ENCODE peak calls at places on chromosomes 7 and 10, in four cellular contexts. B, O, T and H are unnamed samples.

GRCh38 chr7:45689797-45690761 is 115.9 kb downstream of the ADCY1 start:
- DNase-seq in B (no peak), O (no peak), T (no peak), H (no peak)

GRCh38 chr7:134632937-134633540 is 13.6 kb upstream of the BPGM start:
- DNase-seq in B (peak), O (no peak), T (peak), H (no peak)

GRCh38 chr7:42175834-42176745 is 60.9 kb downstream of the GLI3 start:
- DNase-seq in B (peak), O (no peak), T (peak), H (no peak)

GRCh38 chr10:63666836-63667383 is 145.7 kb downstream of the REEP3 start:
- DNase-seq in B (peak), O (no peak), T (no peak), H (no peak)

GRCh38 chr10:5423774-5424173 is 11.4 kb downstream of the NET1 start:
- DNase-seq in B (no peak), O (no peak), T (no peak), H (no peak)

GRCh38 chr7:116087984-116088383 is 57.4 kb upstream of the TFEC start:
- DNase-seq in B (no peak), O (no peak), T (no peak), H (no peak)

GRCh38 chr7:74365320-74366022 is 76.3 kb downstream of the CLIP2 start:
- DNase-seq in B (peak), O (no peak), T (peak), H (peak)

GRCh38 chr7:32427769-32428291 is 62.4 kb downstream of the LSM5 start:
- DNase-seq in B (peak), O (peak), T (no peak), H (peak)

GRCh38 chr10:74380780-74381179 is 229.8 kb downstream of the ADK start:
- DNase-seq in B (no peak), O (no peak), T (no peak), H (no peak)

GRCh38 chr10:36578306-36578705 is 547.1 kb upstream of the ANKRD30A start:
- DNase-seq in B (peak), O (no peak), T (no peak), H (no peak)

GRCh38 chr7:103832438-103832837 is 157.0 kb downstream of the RELN start:
- DNase-seq in B (no peak), O (no peak), T (no peak), H (no peak)

GRCh38 chr7:36746347-36746746 is 22.1 kb upstream of the AOAH start:
- DNase-seq in B (no peak), O (no peak), T (no peak), H (no peak)

GRCh38 chr10:42952931-42953683 is 123.8 kb upstream of the RET start:
- DNase-seq in B (no peak), O (peak), T (no peak), H (no peak)

GRCh38 chr10:33743429-33743857 is 409.0 kb upstream of the NRP1 start:
- DNase-seq in B (no peak), O (no peak), T (no peak), H (no peak)

GRCh38 chr7:73520673-73521635 is 1.1 kb downstream of the BAZ1B start:
- DNase-seq in B (peak), O (no peak), T (no peak), H (no peak)

GRCh38 chr10:89025453-89025852 is 34.9 kb downstream of the FAS start:
- DNase-seq in B (no peak), O (no peak), T (no peak), H (no peak)

GRCh38 chr10:131310054-131310903 is 1.2 kb downstream of the TCERG1L start:
- DNase-seq in B (no peak), O (no peak), T (no peak), H (no peak)

GRCh38 chr10:131127122-131127589 is 184.4 kb downstream of the TCERG1L start:
- DNase-seq in B (no peak), O (no peak), T (no peak), H (no peak)

GRCh38 chr10:67076175-67076574 is 150.3 kb downstream of the LRRTM3 start:
- DNase-seq in B (no peak), O (no peak), T (no peak), H (no peak)

GRCh38 chr10:75508814-75509306 is 77.4 kb downstream of the LRMDA start:
- DNase-seq in B (no peak), O (no peak), T (no peak), H (no peak)

GRCh38 chr7:126791306-126791705 is 461.4 kb downstream of the GRM8 start:
- DNase-seq in B (no peak), O (no peak), T (peak), H (no peak)

GRCh38 chr10:94403034-94403822 is 887 bp downstream of the TBC1D12 start:
- DNase-seq in B (peak), O (peak), T (peak), H (peak)

GRCh38 chr10:100996678-100997363 is 2.8 kb upstream of the LZTS2 start:
- DNase-seq in B (peak), O (peak), T (no peak), H (no peak)

GRCh38 chr10:70540089-70540788 is 61.7 kb downstream of the PALD1 start:
- DNase-seq in B (no peak), O (peak), T (no peak), H (no peak)

GRCh38 chr7:157132796-157133195 is 5.9 kb upstream of the UBE3C start:
- DNase-seq in B (no peak), O (no peak), T (no peak), H (no peak)

GRCh38 chr10:97708976-97709745 is 4.4 kb upstream of the MARVELD1 start:
- DNase-seq in B (peak), O (peak), T (peak), H (no peak)

GRCh38 chr7:114856625-114857024 is 65.3 kb upstream of the MDFIC start:
- DNase-seq in B (peak), O (no peak), T (no peak), H (no peak)

GRCh38 chr7:101529560-101529959 is 99.5 kb downstream of the MYL10 start:
- DNase-seq in B (no peak), O (no peak), T (no peak), H (no peak)

GRCh38 chr10:74786126-74786525 is 40.3 kb upstream of the KAT6B start:
- DNase-seq in B (no peak), O (no peak), T (no peak), H (no peak)

GRCh38 chr10:63976538-63976937 is 455.3 kb downstream of the REEP3 start:
- DNase-seq in B (peak), O (peak), T (no peak), H (no peak)

GRCh38 chr7:29005829-29006228 is 47.7 kb upstream of the TRIL start:
- DNase-seq in B (peak), O (no peak), T (no peak), H (no peak)

GRCh38 chr7:29285451-29285807 is 90.9 kb downstream of the CHN2 start:
- DNase-seq in B (peak), O (peak), T (no peak), H (no peak)

GRCh38 chr10:116183733-116184447 is 89.1 kb downstream of the GFRA1 start:
- DNase-seq in B (peak), O (no peak), T (no peak), H (no peak)

GRCh38 chr7:44431091-44431608 is 59.3 kb downstream of the NUDCD3 start:
- DNase-seq in B (no peak), O (no peak), T (no peak), H (peak)

GRCh38 chr10:91684841-91685240 is 52.0 kb upstream of the PPP1R3C start:
- DNase-seq in B (no peak), O (no peak), T (no peak), H (no peak)

GRCh38 chr10:23381298-23381697 is 36.7 kb upstream of the C10orf67 start:
- DNase-seq in B (no peak), O (no peak), T (no peak), H (no peak)

GRCh38 chr10:70053212-70053895 is 708 bp downstream of the MACROH2A2 start:
- DNase-seq in B (peak), O (peak), T (no peak), H (peak)

GRCh38 chr7:1936006-1936310 is 265.9 kb downstream of the ELFN1 start:
- DNase-seq in B (no peak), O (no peak), T (no peak), H (no peak)